ENCODE peak calls at places on chromosomes 5 and 9, in six cellular contexts. V is cardiac fibroblast, E is heart left ventricle, G is bronchial epithelial cell, M is brain microvascular endothelial cell, Z is A549. J is an unnamed sample.

GRCh38 chr5:43874772-43875171 is 271.8 kb downstream of the NNT start:
- DNase-seq in M (peak; percentile 34), Z (no peak), V (peak; percentile 77), E (no peak), G (peak; percentile 1), J (peak; percentile 60)

GRCh38 chr9:115107701-115108100 is 10.3 kb downstream of the TNC start:
- DNase-seq in Z (no peak), V (no peak), E (no peak), M (no peak), G (no peak), J (no peak)

GRCh38 chr5:168216989-168217388 is 74.5 kb upstream of the WWC1 start:
- DNase-seq in V (no peak), E (no peak), M (no peak), G (no peak), Z (no peak), J (no peak)

GRCh38 chr9:112753725-112754124 is 3.2 kb downstream of the SNX30 start:
- DNase-seq in G (peak; percentile 77), Z (no peak), E (no peak), M (peak; percentile 84), V (peak; percentile 86), J (peak; percentile 87)

GRCh38 chr5:91059409-91059808 is 323.7 kb downstream of the ARRDC3 start:
- DNase-seq in V (peak; percentile 22), E (no peak), M (no peak), Z (no peak), G (peak; percentile 54), J (no peak)

GRCh38 chr9:89996717-89997116 is 391.9 kb downstream of the GADD45G start:
- DNase-seq in M (no peak), E (no peak), Z (no peak), V (no peak), G (no peak), J (no peak)

GRCh38 chr9:14170973-14171596 is 142.9 kb downstream of the NFIB start:
- DNase-seq in Z (peak; percentile 20), V (peak; percentile 89), E (no peak), G (peak; percentile 92), M (peak; percentile 53), J (peak; percentile 12)

GRCh38 chr5:171736976-171737848 is 48.4 kb upstream of the SMIM23 start:
- DNase-seq in Z (no peak), M (no peak), V (no peak), G (no peak), E (peak; percentile 81), J (no peak)

GRCh38 chr9:113369583-113370140 is 7.1 kb downstream of the HDHD3 start:
- DNase-seq in E (no peak), V (no peak), G (no peak), Z (no peak), M (no peak), J (no peak)

GRCh38 chr5:124806026-124806856 is 59.8 kb upstream of the ZNF608 start:
- DNase-seq in E (peak; percentile 89), Z (no peak), G (peak; percentile 90), V (peak; percentile 69), M (peak; percentile 93), J (peak; percentile 66)

GRCh38 chr5:91443761-91444467 is 60.8 kb upstream of the ARRDC3 start:
- DNase-seq in Z (no peak), V (peak; percentile 6), M (no peak), G (peak; percentile 62), E (no peak), J (peak; percentile 19)

GRCh38 chr5:93598997-93599371 is 16.0 kb downstream of the NR2F1 start:
- DNase-seq in M (no peak), E (no peak), V (no peak), Z (no peak), G (no peak), J (no peak)

GRCh38 chr5:174935854-174936474 is 211.6 kb downstream of the MSX2 start:
- DNase-seq in E (peak; percentile 51), Z (peak; percentile 68), V (peak; percentile 49), M (peak; percentile 38), G (peak; percentile 17), J (peak; percentile 62)

GRCh38 chr5:147509710-147510651 is at the start of gene DPYSL3:
- DNase-seq in G (peak; percentile 43), E (peak; percentile 83), Z (peak; percentile 13), V (peak; percentile 72), M (peak; percentile 44), J (peak; percentile 88)
- H3K4me3 ChIP-seq in G (peak within 1 kb of the TSS; percentile 63), E (peak within 1 kb of the TSS; percentile 68), Z (peak within 1 kb of the TSS; percentile 61), V (peak within 1 kb of the TSS; percentile 79), M (peak within 1 kb of the TSS; percentile 79), J (peak within 1 kb of the TSS; percentile 82)

DNA sequence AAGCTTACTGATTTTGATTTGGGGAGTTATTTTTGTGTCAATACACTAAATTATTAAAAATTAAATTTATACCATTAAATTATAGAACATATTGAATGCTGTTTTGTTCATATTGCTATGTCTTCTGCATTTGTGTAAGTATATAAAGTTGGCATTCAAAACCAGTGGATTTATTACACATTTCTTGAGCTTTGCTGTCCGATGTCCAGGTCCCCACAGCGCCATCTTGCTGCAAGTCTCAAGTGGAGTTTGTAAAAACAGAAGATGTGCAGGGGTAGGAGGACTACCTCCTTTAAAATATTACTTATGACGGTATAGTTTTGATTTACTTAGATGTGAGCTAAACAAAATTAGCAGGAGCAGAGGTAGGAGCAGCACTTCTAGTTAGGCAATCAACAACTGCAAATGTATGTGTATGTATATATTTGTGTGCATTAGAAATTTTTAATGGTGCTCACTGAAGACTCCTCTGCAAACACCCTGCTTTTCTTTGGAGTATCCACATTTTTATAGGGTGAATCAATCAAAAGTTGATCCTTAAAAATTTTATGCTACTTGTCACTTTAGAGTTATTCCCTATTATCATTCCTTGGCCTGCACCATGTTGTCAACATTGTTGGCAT is 37.4 kb downstream of the CPEB4 start:
- DNase-seq in Z (peak; percentile 25), M (peak; percentile 61), V (peak; percentile 69), G (peak; percentile 51), E (peak; percentile 62), J (peak; percentile 65)
- TF ChIP-seq CTCF in Z (peak; percentile 56), M (peak; percentile 86), V (peak; percentile 65), G (peak; percentile 51), E (peak; percentile 50), J (peak; percentile 57)

DNA sequence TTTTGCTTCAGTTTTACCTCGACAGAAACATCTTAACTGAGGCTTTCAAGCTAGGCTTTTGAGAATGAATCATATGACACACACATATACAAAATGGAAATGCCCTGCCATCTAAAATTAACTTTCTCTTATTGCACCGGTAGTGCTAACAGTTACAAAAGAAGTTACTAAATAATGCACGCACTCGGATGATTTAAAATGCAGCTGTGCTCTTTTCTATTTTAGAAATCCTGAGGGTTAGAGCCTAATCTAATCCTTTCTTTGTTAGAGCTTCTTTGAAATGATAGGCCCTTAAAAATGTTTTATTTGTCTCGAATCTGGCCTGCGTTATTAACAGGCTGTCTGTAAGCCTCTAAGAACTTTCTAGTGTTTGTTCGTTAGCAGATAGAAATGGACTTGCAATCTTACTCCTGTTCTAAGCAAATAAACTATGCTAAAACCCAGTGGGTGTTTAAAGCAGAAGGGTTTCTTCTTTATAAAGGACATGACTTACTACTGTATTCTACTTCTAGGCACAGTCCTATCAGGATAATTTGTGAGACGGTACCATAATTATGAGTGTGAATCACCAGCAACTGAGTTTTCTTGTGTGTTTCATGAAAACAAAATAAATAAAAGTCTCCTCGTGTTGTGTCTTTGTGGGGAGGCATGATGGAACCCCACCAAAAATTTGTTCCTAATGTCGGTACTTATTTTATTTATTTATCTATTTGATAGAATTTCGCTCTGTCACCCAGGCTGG is 69.2 kb upstream of the MYO10 start:
- DNase-seq in M (no peak), Z (no peak), G (no peak), E (no peak), V (no peak), J (peak; percentile 33)
- H3K4me3 ChIP-seq in M (no peak overlapping the region), Z (no peak overlapping the region), G (no peak overlapping the region), E (no peak overlapping the region), V (no peak overlapping the region), J (no peak overlapping the region)

DNA sequence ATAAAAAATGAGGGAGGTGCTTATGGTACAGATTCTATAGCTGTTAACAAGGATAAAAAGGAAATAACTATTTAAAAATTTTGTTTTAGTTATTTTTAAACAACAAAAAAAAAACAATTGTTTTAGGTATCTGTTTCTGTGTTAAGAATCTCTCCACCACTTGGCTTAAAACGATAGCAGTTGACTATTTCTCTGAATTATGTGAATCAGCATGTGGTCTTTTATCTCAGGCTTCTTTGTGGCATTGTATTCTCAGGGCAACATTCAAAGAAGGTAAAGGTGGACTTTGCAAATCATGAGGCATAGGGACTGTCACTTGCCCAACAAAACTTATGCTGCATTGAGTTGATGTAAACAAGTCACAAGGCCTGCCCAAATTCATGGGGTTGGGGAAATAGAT is 55.2 kb downstream of the ERBIN start:
- DNase-seq in Z (no peak), G (no peak), M (no peak), E (no peak), V (no peak), J (no peak)
- TF ChIP-seq CTCF in Z (no peak), G (no peak), M (no peak), E (no peak), V (no peak), J (no peak)

DNA sequence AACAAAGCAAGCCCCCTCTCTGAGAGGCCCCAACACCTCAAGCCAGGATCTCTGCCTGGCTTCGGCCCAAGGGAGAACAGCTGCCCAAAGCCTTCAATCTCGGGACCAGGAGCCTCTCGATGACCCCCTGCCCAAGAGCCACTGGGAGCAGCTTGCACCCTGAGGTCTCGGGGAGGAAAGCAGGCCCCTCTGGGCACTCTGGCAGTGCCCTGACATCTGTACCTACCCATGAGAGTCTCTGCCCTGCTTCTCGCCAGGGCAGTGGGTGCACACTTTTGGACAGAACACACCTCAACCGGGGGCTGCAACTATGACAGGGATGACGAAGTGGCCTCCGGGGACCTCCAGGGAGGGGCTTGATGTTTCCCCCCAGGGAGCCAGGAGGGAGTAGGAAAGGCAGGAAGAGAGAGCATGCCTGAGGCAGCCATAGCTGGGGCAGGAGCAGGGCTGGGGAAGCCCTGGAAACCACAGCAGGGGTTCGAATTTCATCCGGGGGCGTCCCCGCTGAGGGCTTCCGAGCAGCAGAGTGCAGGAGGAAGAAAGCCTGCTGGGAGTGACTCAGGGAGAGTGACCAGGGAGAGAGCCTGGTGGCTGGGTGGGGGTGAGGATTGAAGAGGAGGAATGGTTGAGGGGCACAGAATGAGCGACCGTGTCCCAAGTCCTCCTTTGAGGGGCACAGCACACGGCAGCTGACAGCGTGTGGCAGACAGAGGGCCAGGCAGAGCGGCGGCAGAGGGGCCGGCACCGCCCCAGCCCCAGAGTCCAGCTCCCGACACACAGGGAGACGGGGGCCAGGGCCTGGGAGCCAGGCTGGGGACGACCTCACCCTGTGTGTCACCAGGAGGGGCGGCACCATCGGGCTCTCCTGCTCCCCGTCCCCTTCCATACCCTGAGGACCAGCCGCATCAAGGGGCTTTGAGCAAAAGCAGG is 1.8 kb downstream of the LPCAT1 start:
- DNase-seq in V (peak; percentile 75), G (peak; percentile 69), Z (no peak), E (peak; percentile 24), M (peak; percentile 81), J (peak; percentile 88)
- H3K4me3 ChIP-seq in V (peak overlapping the region; percentile 75), G (peak overlapping the region; percentile 63), Z (peak overlapping the region; percentile 93), E (peak overlapping the region; percentile 93), M (peak overlapping the region; percentile 67), J (peak overlapping the region; percentile 79)

GRCh38 chr5:18527017-18527416 is 892.8 kb downstream of the TAF11L14 start:
- DNase-seq in E (no peak), G (no peak), V (no peak), M (no peak), Z (no peak), J (no peak)
- TF ChIP-seq CTCF in E (no peak), G (no peak), V (no peak), M (no peak), Z (no peak), J (no peak)

J was measured in foreskin fibroblast.